ENCODE peak calls at places on chromosome 20, in five cellular contexts. Z is Panc1, U is astrocyte of the spinal cord, E is fibroblast of lung, O is cardiac fibroblast. D is an unnamed sample.

GRCh38 chr20:51828762-51829161 is 26.4 kb upstream of the SALL4 start:
- DNase-seq in Z (no peak), U (no peak), E (no peak), O (no peak), D (no peak)

GRCh38 chr20:50691585-50692552 is 527 bp upstream of the RIPOR3 start:
- DNase-seq in Z (no peak), U (peak), E (peak), O (peak), D (peak)

GRCh38 chr20:47351643-47352331 is 4.7 kb downstream of the ZMYND8 start:
- DNase-seq in Z (no peak), U (peak), E (peak), O (no peak), D (no peak)

GRCh38 chr20:62020935-62021701 is 44.6 kb downstream of the TAF4 start:
- DNase-seq in Z (no peak), U (peak), E (peak), O (peak), D (no peak)

GRCh38 chr20:23050847-23051627 is 1.6 kb upstream of the THBD start:
- DNase-seq in Z (no peak), U (peak), E (peak), O (peak), D (peak)

GRCh38 chr20:17315491-17316231 is 88.8 kb downstream of the PCSK2 start:
- DNase-seq in Z (no peak), U (no peak), E (no peak), O (no peak), D (no peak)

GRCh38 chr20:35226775-35227681 is 538 bp downstream of the MMP24 start:
- DNase-seq in Z (no peak), U (peak), E (peak), O (peak), D (peak)

GRCh38 chr20:1174787-1175186 is 10.0 kb downstream of the TMEM74B start:
- DNase-seq in Z (no peak), U (no peak), E (no peak), O (no peak), D (no peak)

GRCh38 chr20:609371-609964 is 641 bp downstream of the TCF15 start:
- DNase-seq in Z (no peak), U (no peak), E (no peak), O (no peak), D (no peak)

GRCh38 chr20:58243653-58244410 is 15.4 kb upstream of the ANKRD60 start:
- DNase-seq in Z (no peak), U (no peak), E (peak), O (no peak), D (no peak)

GRCh38 chr20:59047938-59048680 is 5.5 kb upstream of the PRELID3B start:
- DNase-seq in Z (no peak), U (peak), E (peak), O (peak), D (peak)

GRCh38 chr20:59668926-59669325 is 64.6 kb downstream of the PHACTR3 start:
- DNase-seq in Z (no peak), U (no peak), E (no peak), O (no peak), D (no peak)

GRCh38 chr20:24034820-24035219 is 46.2 kb upstream of the GGTLC1 start:
- DNase-seq in Z (no peak), U (no peak), E (no peak), O (peak), D (peak)

GRCh38 chr20:24746351-24746685 is 202.8 kb upstream of the CST7 start:
- DNase-seq in Z (no peak), U (no peak), E (peak), O (no peak), D (peak)

GRCh38 chr20:47656313-47656712 is 129.0 kb downstream of the SULF2 start:
- DNase-seq in Z (no peak), U (no peak), E (no peak), O (no peak), D (no peak)

GRCh38 chr20:13243826-13244376 is 22.8 kb downstream of the ISM1 start:
- DNase-seq in Z (no peak), U (no peak), E (no peak), O (no peak), D (peak)

GRCh38 chr20:9392892-9393857 is 121.2 kb upstream of the LAMP5 start:
- DNase-seq in Z (no peak), U (peak), E (peak), O (peak), D (peak)

GRCh38 chr20:19368351-19368750 is 155.9 kb downstream of the SLC24A3 start:
- DNase-seq in Z (no peak), U (no peak), E (no peak), O (no peak), D (no peak)

GRCh38 chr20:50366270-50367103 is 143.7 kb upstream of the PTPN1 start:
- DNase-seq in Z (no peak), U (peak), E (peak), O (peak), D (peak)

GRCh38 chr20:528923-529594 is 14.5 kb downstream of the CSNK2A1 start:
- DNase-seq in Z (peak), U (peak), E (peak), O (peak), D (peak)

GRCh38 chr20:57754190-57754589 is 44.4 kb upstream of the PMEPA1 start:
- DNase-seq in Z (no peak), U (no peak), E (no peak), O (no peak), D (no peak)

GRCh38 chr20:50138479-50139393 is 14.8 kb downstream of the PEDS1 start:
- DNase-seq in Z (no peak), U (no peak), E (no peak), O (peak), D (no peak)

GRCh38 chr20:51732454-51732791 is 35.8 kb downstream of the ATP9A start:
- DNase-seq in Z (no peak), U (peak), E (peak), O (no peak), D (no peak)

DNA sequence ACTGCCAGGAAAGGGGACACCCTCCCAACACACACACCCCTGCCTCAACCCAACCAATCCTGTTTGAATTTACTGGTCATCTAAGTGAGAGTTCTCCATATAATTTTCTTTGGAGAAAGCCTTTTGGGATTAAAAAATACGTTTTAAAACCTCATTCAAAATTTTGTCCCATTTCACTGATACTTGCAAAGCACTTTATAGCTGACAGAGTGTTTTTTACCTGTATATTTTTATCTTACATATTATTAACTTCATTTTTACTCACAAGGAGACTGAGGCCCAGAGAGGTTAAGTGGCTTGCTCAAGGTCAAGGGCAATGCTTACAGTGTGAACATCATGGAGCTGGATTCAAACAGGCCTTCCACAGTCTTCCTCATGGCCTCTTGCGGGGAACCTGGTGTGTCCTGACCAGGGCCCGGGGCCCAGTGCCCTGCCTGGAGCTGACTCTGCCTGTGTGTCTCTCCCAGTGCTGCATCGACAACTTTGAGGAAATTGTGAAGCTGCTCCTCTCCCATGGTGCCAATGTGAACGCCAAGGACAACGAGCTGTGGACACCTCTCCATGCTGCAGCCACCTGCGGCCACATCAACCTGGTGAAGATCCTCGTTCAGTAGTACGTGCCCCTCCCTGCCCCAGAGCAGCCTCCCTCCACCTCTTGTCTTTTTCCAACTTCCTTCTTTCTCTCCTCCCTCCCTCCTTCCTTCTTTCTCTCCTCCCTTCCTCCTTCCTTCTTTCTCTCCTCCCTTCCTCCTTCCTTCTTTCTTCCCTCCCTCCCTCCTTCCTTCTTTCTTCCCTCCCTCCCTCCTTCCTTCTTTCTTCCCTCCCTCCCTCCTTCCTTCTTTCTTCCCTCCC is 30.9 kb upstream of the FAM83D start:
- DNase-seq in Z (no peak), U (no peak), E (no peak), O (no peak), D (no peak)
- TF ChIP-seq CTCF in Z (no peak), U (no peak), E (no peak), O (no peak), D (no peak)

GRCh38 chr20:8019998-8020247 is 362 bp upstream of the TMX4 start:
- DNase-seq in Z (no peak), U (no peak), E (no peak), O (no peak), D (no peak)

GRCh38 chr20:8019178-8019997 is at the start of gene TMX4:
- DNase-seq in Z (peak), U (peak), E (peak), O (peak), D (peak)

GRCh38 chr20:8018928-8019177 is 708 bp downstream of the TMX4 start:
- DNase-seq in Z (peak), U (peak), E (no peak), O (peak), D (peak)

GRCh38 chr20:8021541-8022269 is 2.1 kb upstream of the TMX4 start:
- DNase-seq in Z (no peak), U (no peak), E (no peak), O (peak), D (no peak)

GRCh38 chr20:8020314-8021079 is 936 bp upstream of the TMX4 start:
- DNase-seq in Z (no peak), U (peak), E (peak), O (no peak), D (no peak)
- H3K4me3 ChIP-seq in Z (no peak), U (no peak), E (no peak), O (no peak), D (no peak)

DNA sequence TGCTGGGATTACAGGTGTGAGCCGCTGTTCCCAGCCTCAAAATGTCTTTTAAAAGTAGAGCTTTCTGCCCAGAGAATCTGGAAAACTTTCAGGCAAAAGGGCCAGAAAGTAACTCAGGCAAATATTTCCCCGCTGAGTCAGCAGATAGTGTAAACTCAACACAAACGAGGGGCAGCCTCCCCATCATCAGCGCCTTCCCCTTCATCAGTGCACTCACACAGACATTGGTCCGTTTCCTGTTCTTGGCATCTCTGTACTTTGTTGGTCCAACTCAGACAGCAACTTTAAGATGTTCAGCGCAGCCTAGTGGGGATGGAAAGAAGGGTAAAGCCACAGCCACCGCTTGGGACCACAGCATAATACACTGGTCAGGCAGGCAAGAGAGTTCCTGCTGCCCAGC is 69.5 kb downstream of the CSE1L start:
- DNase-seq in Z (no peak), U (peak), E (peak), O (no peak), D (no peak)
- TF ChIP-seq CTCF in Z (no peak), U (peak), E (peak), O (no peak), D (no peak)

DNA sequence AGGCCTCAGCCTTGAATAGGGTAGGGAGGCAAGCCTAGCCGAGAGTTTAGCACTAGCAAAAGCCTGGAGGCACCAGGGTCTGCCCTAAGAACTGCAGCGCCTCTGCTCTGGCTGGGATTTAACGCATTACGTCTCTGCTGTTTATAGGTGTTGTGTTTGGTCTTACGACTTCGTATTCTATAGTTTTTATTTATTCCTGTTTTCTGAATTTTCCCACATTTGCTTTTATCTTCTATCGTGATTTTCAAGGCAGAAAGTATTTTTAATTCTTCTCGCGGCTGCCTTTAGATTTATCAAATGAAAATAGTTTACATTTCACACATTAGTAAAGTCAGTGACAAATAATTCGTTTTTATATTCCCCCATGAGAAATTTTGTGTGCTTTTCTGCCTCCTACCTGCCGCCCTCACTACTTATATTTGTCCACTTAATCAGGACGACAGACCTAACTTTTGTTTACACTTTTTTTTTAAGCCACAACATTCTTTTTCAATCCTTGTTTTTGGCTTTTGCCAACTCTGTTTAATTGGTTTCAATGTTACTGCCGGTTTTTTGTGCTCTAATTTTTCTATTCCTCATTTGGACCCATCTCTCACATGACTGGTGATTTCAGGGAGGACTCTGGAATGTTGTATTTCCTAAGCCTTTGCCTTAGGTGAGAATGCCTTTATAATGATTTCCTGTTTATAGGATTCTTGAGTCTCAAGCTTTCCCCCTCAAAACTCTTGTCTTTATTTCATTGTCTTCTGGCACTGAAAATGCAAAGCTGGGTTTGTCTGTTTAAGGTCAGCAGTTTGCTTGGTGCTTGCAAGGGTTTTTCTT is 1.3 kb upstream of the LZTS3 start:
- DNase-seq in Z (no peak), U (peak), E (no peak), O (peak), D (peak)
- H3K4me3 ChIP-seq in Z (peak), U (peak), E (peak), O (peak), D (peak)

GRCh38 chr20:41466836-41467619 is 100.4 kb upstream of the EMILIN3 start:
- DNase-seq in Z (no peak), U (no peak), E (no peak), O (no peak), D (no peak)
- TF ChIP-seq CTCF in Z (no peak), U (no peak), E (no peak), O (no peak), D (no peak)

DNA sequence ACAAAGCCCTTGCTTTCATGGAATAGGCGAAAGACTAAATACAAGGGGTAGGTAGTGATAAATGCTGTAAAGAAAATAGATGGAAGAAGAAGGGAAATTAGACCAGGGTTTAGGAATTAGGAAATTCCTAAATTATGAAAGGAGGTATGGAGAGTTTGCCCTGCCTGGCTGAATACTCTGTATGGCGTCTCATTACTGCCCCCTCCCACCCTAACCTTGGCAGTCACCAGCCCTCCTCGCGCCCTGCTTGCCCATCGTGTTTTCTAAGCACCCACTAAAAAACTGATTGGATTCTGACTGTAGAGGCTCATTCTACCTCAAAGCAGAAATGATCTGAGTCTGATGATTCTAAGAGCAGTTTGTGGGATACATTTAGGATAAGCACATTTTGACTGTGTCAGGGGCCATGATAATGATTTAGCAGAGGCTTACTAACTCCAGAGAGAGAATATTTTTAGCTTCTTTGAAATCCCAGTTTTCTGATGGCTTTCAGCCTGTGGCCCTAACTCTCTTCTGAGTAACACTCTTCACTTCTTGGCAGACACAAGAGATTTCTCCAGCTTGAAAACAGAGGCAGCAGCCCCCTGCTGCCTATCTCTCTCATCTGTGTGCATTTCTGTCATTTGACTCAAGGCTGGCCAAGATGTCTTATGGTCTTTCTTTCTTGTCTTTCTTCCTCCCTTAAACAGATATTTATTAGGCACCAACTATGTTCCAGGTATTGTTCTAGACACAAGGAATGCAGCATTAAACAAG is 1.4 kb upstream of the CHD6 start:
- DNase-seq in Z (no peak), U (peak), E (peak), O (no peak), D (no peak)
- H3K4me3 ChIP-seq in Z (peak), U (no peak), E (no peak), O (no peak), D (no peak)